ENCODE peak calls at places on chromosomes 2 and 18, in five cellular contexts. Y is heart left ventricle; Z is bronchial epithelial cell; T is activated CD4-positive, alpha-beta memory T cell treated with anti-CD3 and anti-CD28 coated beads, Interleukin-2, amount 10 ng/mL, durations not matched to agents 7 days and 5 days; D is mesothelial cell of epicardium. Q is an unnamed sample.

GRCh38 chr2:95323347-95324155 is 26.4 kb downstream of the KCNIP3 start:
- DNase-seq in Z (peak; percentile 36), Y (no peak), D (no peak), T (no peak), Q (peak; percentile 43)

GRCh38 chr18:48136051-48136543 is 205.6 kb upstream of the SMAD2 start:
- DNase-seq in T (no peak), D (peak; percentile 53), Z (no peak), Y (no peak), Q (peak; percentile 65)

GRCh38 chr18:45441110-45441842 is 174.0 kb upstream of the SLC14A2 start:
- DNase-seq in D (no peak), T (no peak), Z (peak; percentile 80), Y (no peak), Q (no peak)

GRCh38 chr18:49901862-49902340 is 88.6 kb upstream of the ACAA2 start:
- DNase-seq in T (no peak), Z (peak; percentile 54), D (no peak), Y (no peak), Q (no peak)

GRCh38 chr2:191941376-191941775 is 94.5 kb upstream of the CAVIN2 start:
- DNase-seq in D (no peak), Y (no peak), T (no peak), Z (no peak), Q (no peak)

GRCh38 chr2:7053650-7054262 is 136.5 kb downstream of the RNF144A start:
- DNase-seq in D (no peak), T (no peak), Y (no peak), Z (no peak), Q (peak; percentile 29)

GRCh38 chr2:174607989-174608865 is 10.6 kb upstream of the WIPF1 start:
- DNase-seq in Y (no peak), Z (no peak), T (peak; percentile 49), D (no peak), Q (no peak)

GRCh38 chr2:129721841-129722240 is 257.6 kb upstream of the RAB6C start:
- DNase-seq in D (no peak), T (no peak), Z (no peak), Y (no peak), Q (no peak)

GRCh38 chr2:217810275-217810674 is 192.5 kb downstream of the TNS1 start:
- DNase-seq in T (no peak), Z (no peak), D (no peak), Y (peak; percentile 34), Q (no peak)

GRCh38 chr2:126914811-126915500 is 16.3 kb downstream of the TEX51 start:
- DNase-seq in T (no peak), D (peak; percentile 14), Y (no peak), Z (no peak), Q (peak; percentile 12)

GRCh38 chr2:71275939-71276310 is 49.0 kb upstream of the PAIP2B start:
- DNase-seq in D (no peak), Y (no peak), T (no peak), Z (no peak), Q (no peak)